ENCODE peak calls at places on chromosome 16, in eight cellular contexts. B is GM04504, N is heart left ventricle, X is HEK293T, R is AG04450, J is cardiac muscle cell, Q is memory B cell, Y is sigmoid colon. E is an unnamed sample.

GRCh38 chr16:82995927-82996441 is 369.2 kb downstream of the CDH13 start:
- DNase-seq in B (peak), N (peak), X (no peak), R (peak), J (peak), Q (no peak), Y (no peak), E (peak)

GRCh38 chr16:77722315-77723107 is at the start of gene NUDT7:
- DNase-seq in B (peak), N (peak), X (peak), R (peak), J (peak), Q (peak), Y (peak), E (peak)

GRCh38 chr16:50293041-50293783 is 26.9 kb downstream of the ADCY7 start:
- DNase-seq in B (no peak), N (peak), X (no peak), R (no peak), J (no peak), Q (no peak), Y (no peak), E (no peak)

GRCh38 chr16:69833791-69834282 is 71.7 kb downstream of the WWP2 start:
- DNase-seq in B (no peak), N (no peak), X (no peak), R (no peak), J (no peak), Q (no peak), Y (no peak), E (no peak)

GRCh38 chr16:73326770-73327470 is 279.0 kb upstream of the ZFHX3 start:
- DNase-seq in B (no peak), N (no peak), X (no peak), R (no peak), J (peak), Q (no peak), Y (no peak), E (no peak)

GRCh38 chr16:81204794-81205680 is 33.5 kb upstream of the BCO1 start:
- DNase-seq in B (no peak), N (no peak), X (peak), R (peak), J (peak), Q (no peak), Y (peak), E (peak)

GRCh38 chr16:84088695-84089395 is 27.9 kb downstream of the MBTPS1 start:
- DNase-seq in B (no peak), N (peak), X (no peak), R (no peak), J (no peak), Q (peak), Y (no peak), E (no peak)

GRCh38 chr16:71748226-71748625 is 23.7 kb upstream of the PHLPP2 start:
- DNase-seq in B (no peak), N (no peak), X (no peak), R (no peak), J (no peak), Q (no peak), Y (no peak), E (no peak)

GRCh38 chr16:9528680-9529079 is 437.2 kb downstream of the HAPSTR1 start:
- DNase-seq in B (no peak), N (no peak), X (no peak), R (no peak), J (no peak), Q (no peak), Y (no peak), E (no peak)

GRCh38 chr16:6918661-6919060 is 414.0 kb upstream of the RBFOX1 start:
- DNase-seq in B (no peak), N (no peak), X (no peak), R (no peak), J (no peak), Q (no peak), Y (no peak), E (no peak)

GRCh38 chr16:89400740-89401139 is 89.6 kb downstream of the ANKRD11 start:
- DNase-seq in B (no peak), N (no peak), X (no peak), R (no peak), J (no peak), Q (no peak), Y (no peak), E (no peak)

GRCh38 chr16:25005445-25006306 is 9.5 kb downstream of the ARHGAP17 start:
- DNase-seq in B (no peak), N (no peak), X (no peak), R (no peak), J (no peak), Q (no peak), Y (no peak), E (no peak)

GRCh38 chr16:30065943-30066881 is 652 bp downstream of the ALDOA start:
- DNase-seq in B (no peak), N (peak), X (no peak), R (no peak), J (peak), Q (no peak), Y (no peak), E (peak)

GRCh38 chr16:1285669-1286491 is 23.6 kb upstream of the UBE2I start:
- DNase-seq in B (no peak), N (no peak), X (no peak), R (no peak), J (no peak), Q (no peak), Y (no peak), E (no peak)

GRCh38 chr16:81697886-81698635 is 81.0 kb upstream of the PLCG2 start:
- DNase-seq in B (no peak), N (peak), X (no peak), R (no peak), J (no peak), Q (no peak), Y (no peak), E (no peak)

GRCh38 chr16:66188786-66189725 is 177.4 kb upstream of the CDH5 start:
- DNase-seq in B (no peak), N (no peak), X (no peak), R (peak), J (peak), Q (no peak), Y (no peak), E (peak)

GRCh38 chr16:58119509-58119845 is 9.7 kb downstream of the CFAP20 start:
- DNase-seq in B (no peak), N (no peak), X (no peak), R (no peak), J (no peak), Q (no peak), Y (no peak), E (no peak)

GRCh38 chr16:80594756-80595155 is 54.0 kb downstream of the DYNLRB2 start:
- DNase-seq in B (no peak), N (no peak), X (no peak), R (no peak), J (no peak), Q (no peak), Y (no peak), E (no peak)

GRCh38 chr16:89847056-89847929 is 19.0 kb downstream of the SPIRE2 start:
- DNase-seq in B (no peak), N (no peak), X (no peak), R (no peak), J (no peak), Q (no peak), Y (no peak), E (no peak)

GRCh38 chr16:64440421-64440831 is 681.4 kb downstream of the CDH11 start:
- DNase-seq in B (peak), N (peak), X (no peak), R (peak), J (peak), Q (no peak), Y (no peak), E (peak)

E was measured in GM03348.